ENCODE peak calls at places on chromosomes 4 and X, in four cellular contexts. I is psoas muscle, A is ovary, V is astrocyte. K is an unnamed sample.

GRCh38 chr4:7434766-7435150 is at the start of gene PSAPL1:
- DNase-seq in I (peak; percentile 39), V (peak; percentile 9), A (no peak), K (peak; percentile 27)

GRCh38 chr4:113745724-113746123 is 15.8 kb downstream of the CAMK2D start:
- DNase-seq in V (no peak), A (no peak), I (peak; percentile 26), K (no peak)

GRCh38 chr4:6987566-6987920 is 55.6 kb upstream of the TADA2B start:
- DNase-seq in I (no peak), V (peak; percentile 21), A (no peak), K (no peak)

GRCh38 chrX:363621-364375 is 22.9 kb downstream of the PPP2R3B start:
- DNase-seq in I (no peak), A (no peak), V (no peak), K (no peak)

GRCh38 chr4:158259955-158260575 is 49.8 kb downstream of the TMEM144 start:
- DNase-seq in I (no peak), A (no peak), V (peak; percentile 4), K (no peak)

GRCh38 chr4:184911310-184911709 is 85.5 kb upstream of the ACSL1 start:
- DNase-seq in A (no peak), I (no peak), V (peak; percentile 33), K (no peak)

GRCh38 chrX:40105791-40106676 is 8.3 kb upstream of the BCOR start:
- DNase-seq in A (peak; percentile 78), V (no peak), I (peak; percentile 80), K (peak; percentile 79)

GRCh38 chr4:143380651-143381050 is 44.0 kb downstream of the GAB1 start:
- DNase-seq in V (no peak), A (no peak), I (no peak), K (no peak)

GRCh38 chr4:186628058-186628711 is 72.8 kb upstream of the MTNR1A start:
- DNase-seq in A (no peak), V (no peak), I (no peak), K (no peak)
- H3K4me3 ChIP-seq in A (no peak overlapping the region), V (no peak overlapping the region), I (no peak overlapping the region), K (no peak overlapping the region)

GRCh38 chrX:19739683-19740082 is 147.7 kb downstream of the SH3KBP1 start:
- DNase-seq in I (peak; percentile 69), V (peak; percentile 45), A (peak; percentile 55), K (peak; percentile 45)

GRCh38 chrX:19743386-19743785 is 144.0 kb downstream of the SH3KBP1 start:
- DNase-seq in V (no peak), I (no peak), A (no peak), K (no peak)

GRCh38 chrX:19744231-19744630 is 143.2 kb downstream of the SH3KBP1 start:
- DNase-seq in I (no peak), V (no peak), A (no peak), K (no peak)

GRCh38 chrX:19735244-19735643 is 152.2 kb downstream of the SH3KBP1 start:
- DNase-seq in I (no peak), A (no peak), V (no peak), K (no peak)

GRCh38 chrX:19740744-19741143 is 146.7 kb downstream of the SH3KBP1 start:
- DNase-seq in A (no peak), V (no peak), I (no peak), K (no peak)
- H3K4me1 ChIP-seq in A (no peaks in the 10 kb centered on the region), V (no peaks in the 10 kb centered on the region), I (no peaks in the 10 kb centered on the region), K (no peaks in the 10 kb centered on the region)

DNA sequence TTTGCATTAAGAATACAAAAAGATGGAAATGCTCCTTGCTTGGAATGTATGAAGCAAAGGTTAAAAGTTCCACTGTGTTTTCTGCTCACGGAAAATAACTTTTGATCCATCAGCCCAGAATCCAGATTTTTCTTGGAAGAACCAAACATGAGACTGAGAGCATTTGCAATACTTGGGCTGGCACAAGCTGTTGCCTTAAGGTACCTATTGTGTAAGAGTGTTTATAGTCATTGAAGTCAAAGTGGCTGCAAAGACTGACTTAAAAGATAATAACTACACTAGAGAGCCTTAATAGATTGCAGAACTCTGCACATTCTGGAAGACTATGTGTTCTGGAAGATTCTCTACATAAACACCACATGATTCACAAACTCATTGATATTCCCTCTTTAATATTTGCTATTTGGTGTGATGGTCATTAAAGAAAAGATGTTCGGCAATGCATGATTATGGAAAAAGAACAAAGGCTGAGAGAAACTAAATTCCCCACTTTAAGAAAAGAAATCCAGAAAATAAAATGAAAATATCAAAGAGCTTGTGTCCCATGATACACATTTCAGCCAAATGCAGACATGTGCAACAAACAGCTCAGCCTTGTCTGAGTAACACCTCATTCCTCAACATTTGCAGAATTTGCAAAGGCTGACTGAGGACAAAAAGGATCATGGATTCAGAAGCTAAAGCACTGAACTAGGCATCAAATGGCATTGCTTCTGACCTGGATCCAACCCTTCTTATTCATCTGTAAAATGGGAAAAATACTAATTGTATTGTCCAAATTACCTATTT is 281.2 kb downstream of the RAB28 start:
- DNase-seq in V (no peak), I (no peak), A (no peak), K (no peak)
- H3K36me3 ChIP-seq in V (no peaks in the 10 kb centered on the region), I (no peaks in the 10 kb centered on the region), A (no peaks in the 10 kb centered on the region), K (no peaks in the 10 kb centered on the region)

DNA sequence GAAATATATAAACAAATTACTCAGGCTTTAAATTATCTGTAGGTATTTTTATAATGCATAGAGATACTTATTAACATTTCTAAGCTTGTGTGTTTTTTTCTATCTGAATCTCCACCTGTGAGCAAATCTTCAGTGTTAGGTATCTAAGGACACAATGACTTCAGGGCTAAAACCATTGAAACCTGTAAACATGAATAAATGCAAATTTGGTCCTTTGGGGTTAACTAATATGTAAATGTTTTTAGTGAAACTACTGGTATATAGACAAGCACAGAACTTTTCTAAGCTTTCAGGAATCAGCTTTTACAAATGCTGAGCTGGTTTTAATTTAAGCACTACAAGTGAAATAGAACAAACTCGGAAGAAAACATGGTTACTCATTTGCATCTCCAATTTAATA is 147.9 kb downstream of the FBXO8 start:
- DNase-seq in I (no peak), A (no peak), V (no peak), K (no peak)
- H3K4me3 ChIP-seq in I (peak overlapping the region; percentile 46), A (peak overlapping the region; percentile 31), V (peak overlapping the region; percentile 10), K (peak overlapping the region; percentile 58)

GRCh38 chr4:153521467-153521866 is 55.3 kb downstream of the TMEM131L start:
- DNase-seq in V (no peak), I (no peak), A (no peak), K (no peak)

GRCh38 chr4:153522800-153523089 is 56.6 kb downstream of the TMEM131L start:
- DNase-seq in I (no peak), A (no peak), V (no peak), K (no peak)

GRCh38 chr4:153520871-153521329 is 54.7 kb downstream of the TMEM131L start:
- DNase-seq in A (no peak), V (no peak), I (no peak), K (no peak)

GRCh38 chr4:153523171-153523757 is 57.1 kb downstream of the TMEM131L start:
- DNase-seq in V (no peak), A (no peak), I (no peak), K (no peak)

DNA sequence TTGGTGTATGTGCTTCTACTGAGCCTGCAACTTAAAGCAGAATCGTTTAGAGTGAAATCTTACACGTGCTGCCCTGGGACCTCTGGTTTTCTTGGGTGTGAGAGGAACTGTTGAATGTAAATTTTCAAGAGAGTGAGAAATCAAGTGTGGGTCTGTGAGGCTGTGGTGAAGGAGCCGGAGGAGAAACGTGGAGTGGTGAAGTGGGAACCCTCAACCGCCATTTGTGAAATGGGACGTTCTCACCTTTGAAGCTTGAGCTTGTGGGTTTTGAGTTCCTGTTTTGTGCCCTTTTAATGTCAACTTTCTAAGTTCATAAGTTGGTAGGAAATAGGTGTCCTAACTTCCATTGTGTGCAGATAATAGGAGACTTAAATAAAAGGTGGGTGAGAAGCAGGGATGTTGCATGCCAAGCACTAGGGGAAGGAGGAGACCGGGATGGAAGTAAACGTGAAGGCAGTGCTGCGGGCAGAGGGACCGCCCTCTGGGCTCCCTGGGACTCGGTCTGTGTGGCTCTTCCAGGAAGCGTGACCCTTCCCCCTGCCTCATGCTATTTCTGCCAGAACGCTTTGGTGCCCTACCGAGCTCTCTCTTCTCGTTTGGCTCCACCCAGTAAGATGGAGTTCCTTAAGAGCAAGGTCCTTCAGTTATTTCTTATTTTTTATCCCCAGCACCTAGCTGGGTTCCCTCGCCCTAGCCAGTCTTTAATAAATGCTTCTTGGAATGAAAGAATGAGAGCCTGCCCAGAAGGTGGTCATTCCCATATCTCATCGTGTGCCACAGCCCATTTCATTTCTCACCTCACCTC is 56.0 kb downstream of the TMEM131L start:
- DNase-seq in I (no peak), A (no peak), V (no peak), K (no peak)
- H3K4me1 ChIP-seq in I (peaks cover 78% of the 10 kb centered on the region), A (peaks cover 17% of the 10 kb centered on the region), V (no peaks in the 10 kb centered on the region), K (peaks cover 66% of the 10 kb centered on the region)

DNA sequence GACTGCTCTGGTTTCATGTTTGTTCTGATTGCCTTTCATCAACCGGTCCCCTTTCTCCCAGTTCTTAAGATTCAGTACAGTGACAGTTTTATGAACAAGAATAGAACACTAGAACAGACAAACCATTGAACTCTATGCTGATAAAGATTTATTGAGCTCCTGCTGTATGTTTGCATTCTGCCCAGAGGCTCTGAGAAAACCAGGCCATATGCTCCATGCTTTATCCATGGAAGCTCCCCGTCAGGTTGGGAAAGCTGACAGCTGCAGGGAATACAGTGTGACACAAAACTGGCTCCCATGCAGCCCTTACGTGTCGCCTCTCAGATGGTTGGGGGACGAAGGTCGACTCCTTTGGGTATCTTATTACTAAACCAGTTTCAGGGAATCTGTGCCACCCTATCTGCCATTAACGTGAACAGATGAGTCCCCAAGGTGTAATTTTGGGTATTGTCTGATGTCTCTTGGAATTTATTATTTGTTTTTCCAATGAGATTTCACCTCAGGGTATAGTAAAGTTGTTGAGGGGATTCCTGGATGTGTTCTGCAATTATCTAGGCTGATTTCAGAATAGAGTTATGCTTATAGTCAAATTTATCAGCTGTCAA is 72.2 kb upstream of the MSANTD1 start:
- DNase-seq in V (no peak), A (no peak), I (no peak), K (no peak)
- H3K36me3 ChIP-seq in V (peaks cover 50% of the 10 kb centered on the region), A (no peaks in the 10 kb centered on the region), I (peaks cover 5% of the 10 kb centered on the region), K (peaks cover 86% of the 10 kb centered on the region)

GRCh38 chr4:41257901-41258300 is 1.2 kb downstream of the UCHL1 start:
- DNase-seq in V (no peak), A (no peak), I (no peak), K (no peak)
- H3K4me3 ChIP-seq in V (peak overlapping the region; percentile 80), A (peak overlapping the region; percentile 41), I (peak overlapping the region; percentile 64), K (peak overlapping the region; percentile 70)

DNA sequence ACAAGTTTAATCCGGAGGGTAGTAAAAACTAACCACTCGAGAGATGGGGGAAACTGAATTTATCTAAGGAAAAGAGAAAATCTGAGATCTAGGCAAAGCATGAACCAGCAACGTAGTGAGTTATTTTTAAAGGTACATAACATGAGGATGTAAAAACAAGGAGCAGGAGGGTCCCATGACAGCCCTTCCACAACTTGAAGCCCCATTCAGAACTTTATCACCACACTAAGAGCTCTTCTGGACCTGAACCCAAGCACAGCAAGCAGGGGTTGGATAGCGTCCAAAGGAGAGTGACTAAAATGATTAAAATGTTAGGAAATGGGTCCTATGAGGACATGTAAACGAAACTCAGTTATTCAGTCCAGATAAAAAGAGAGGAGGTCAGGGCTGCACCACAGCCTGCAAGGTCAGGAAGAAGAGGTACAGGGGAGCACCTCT is 16.2 kb downstream of the SH3RF1 start:
- DNase-seq in I (no peak), A (peak; percentile 55), V (peak; percentile 88), K (no peak)
- H3K4me1 ChIP-seq in I (peaks cover 62% of the 10 kb centered on the region), A (peaks cover 20% of the 10 kb centered on the region), V (peaks cover 83% of the 10 kb centered on the region), K (peaks cover 87% of the 10 kb centered on the region)

DNA sequence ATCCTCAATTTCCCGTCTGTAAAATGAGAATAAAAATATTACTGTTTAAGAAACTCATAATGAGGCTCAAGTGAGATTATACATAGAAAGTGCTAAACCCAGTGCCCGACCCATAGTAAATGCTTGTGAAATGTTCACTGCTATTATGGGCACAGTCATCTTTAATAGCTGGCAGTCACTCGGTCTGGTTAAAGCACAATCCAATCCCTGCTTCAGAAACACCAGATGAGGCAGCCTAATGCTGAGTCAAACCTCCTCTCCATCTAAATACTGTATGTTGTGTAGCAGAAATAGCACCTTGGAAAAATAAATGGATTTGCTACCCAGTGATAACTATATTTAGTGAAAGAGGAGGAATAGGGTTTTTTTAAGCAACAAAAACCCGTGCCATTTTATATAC is 14.5 kb downstream of the EVC2 start:
- DNase-seq in A (no peak), I (no peak), V (no peak), K (no peak)
- H3K36me3 ChIP-seq in A (no peaks in the 10 kb centered on the region), I (no peaks in the 10 kb centered on the region), V (peaks cover 30% of the 10 kb centered on the region), K (peaks cover 8% of the 10 kb centered on the region)